ENCODE peak calls at places on chromosomes 13 and 19, in five cellular contexts. Q, H, B, U and J are unnamed samples.

GRCh38 chr13:33352023-33352422 is 66.5 kb upstream of the STARD13 start:
- DNase-seq in H (no peak), B (no peak), U (no peak), Q (no peak), J (peak)

GRCh38 chr19:7340959-7341837 is 7.5 kb upstream of the ARHGEF18 start:
- DNase-seq in B (peak), U (peak), Q (peak), H (peak), J (no peak)

GRCh38 chr19:609001-609340 is 19.3 kb downstream of the HCN2 start:
- DNase-seq in U (no peak), H (no peak), Q (no peak), B (peak), J (no peak)

GRCh38 chr13:103066079-103066880 is at the start of gene SLC10A2:
- DNase-seq in B (no peak), H (no peak), U (no peak), Q (no peak), J (no peak)

GRCh38 chr19:16206637-16207036 is 8.9 kb downstream of the AP1M1 start:
- DNase-seq in Q (no peak), U (no peak), H (no peak), B (no peak), J (no peak)

GRCh38 chr19:13823901-13824300 is 28.7 kb downstream of the ZSWIM4 start:
- DNase-seq in B (no peak), H (no peak), U (no peak), Q (no peak), J (no peak)

GRCh38 chr19:5487222-5487621 is 32.0 kb downstream of the ZNRF4 start:
- DNase-seq in H (no peak), U (no peak), Q (no peak), B (no peak), J (no peak)

GRCh38 chr19:42249149-42249750 is 5.7 kb downstream of the ERF start:
- DNase-seq in U (no peak), Q (no peak), B (no peak), H (no peak), J (no peak)

GRCh38 chr13:108777421-108778420 is 148.3 kb downstream of the MYO16 start:
- DNase-seq in Q (no peak), H (no peak), U (peak), B (no peak), J (no peak)

GRCh38 chr13:45393941-45394570 is 24.1 kb downstream of the SLC25A30 start:
- DNase-seq in Q (no peak), B (no peak), U (peak), H (peak), J (peak)

GRCh38 chr13:22748866-22749586 is 431.8 kb upstream of the SGCG start:
- DNase-seq in B (no peak), U (peak), Q (no peak), H (no peak), J (no peak)